ENCODE peak calls at places on chromosomes 6 and 20, in eight cellular contexts. P, T, W, V, G, Q, D and H are unnamed samples.

GRCh38 chr6:108361312-108361932 is 66.6 kb downstream of the AFG1L start:
- DNase-seq in P (no peak), T (no peak), W (no peak), V (no peak), G (no peak), Q (no peak), D (no peak), H (no peak)

GRCh38 chr20:50387996-50388332 is 122.2 kb upstream of the PTPN1 start:
- DNase-seq in P (no peak), T (no peak), W (no peak), V (no peak), G (no peak), Q (peak), D (no peak), H (no peak)

GRCh38 chr20:63819224-63819917 is 11.7 kb downstream of the ZBTB46 start:
- DNase-seq in P (no peak), T (no peak), W (no peak), V (no peak), G (no peak), Q (peak), D (peak), H (no peak)

GRCh38 chr6:24492475-24492874 is 2.3 kb upstream of the ALDH5A1 start:
- DNase-seq in P (no peak), T (no peak), W (no peak), V (peak), G (peak), Q (peak), D (no peak), H (no peak)

GRCh38 chr20:59181936-59182335 is 18.3 kb downstream of the ZNF831 start:
- DNase-seq in P (no peak), T (no peak), W (no peak), V (no peak), G (no peak), Q (no peak), D (no peak), H (no peak)

GRCh38 chr6:152532556-152533422 is 104.4 kb downstream of the SYNE1 start:
- DNase-seq in P (no peak), T (no peak), W (no peak), V (no peak), G (no peak), Q (no peak), D (no peak), H (no peak)

GRCh38 chr6:109447087-109447486 is 6.6 kb downstream of the SMPD2 start:
- DNase-seq in P (no peak), T (no peak), W (no peak), V (no peak), G (no peak), Q (no peak), D (no peak), H (no peak)

GRCh38 chr6:43500921-43501320 is 9.2 kb downstream of the LRRC73 start:
- DNase-seq in P (no peak), T (no peak), W (no peak), V (no peak), G (no peak), Q (no peak), D (no peak), H (no peak)

GRCh38 chr6:74458536-74458935 is 747.3 kb downstream of the COL12A1 start:
- DNase-seq in P (no peak), T (no peak), W (no peak), V (peak), G (no peak), Q (peak), D (no peak), H (no peak)